ENCODE peak calls at places on chromosomes 4 and X, in four cellular contexts. I, J, S and M are unnamed samples.

GRCh38 chr4:186472948-186473347 is 82.4 kb downstream of the MTNR1A start:
- DNase-seq in I (no peak), J (peak), S (no peak), M (peak)

GRCh38 chr4:42925921-42926320 is 33.4 kb downstream of the GRXCR1 start:
- DNase-seq in I (no peak), J (no peak), S (no peak), M (no peak)

GRCh38 chr4:82500830-82501229 is 61.0 kb downstream of the TMEM150C start:
- DNase-seq in I (no peak), J (no peak), S (no peak), M (no peak)

GRCh38 chrX:15680401-15680800 is 15.8 kb upstream of the CLTRN start:
- DNase-seq in I (no peak), J (peak), S (no peak), M (no peak)

GRCh38 chr4:123706961-123707360 is 310.4 kb downstream of the SPRY1 start:
- DNase-seq in I (no peak), J (peak), S (no peak), M (no peak)

GRCh38 chrX:125293792-125294780 is 25.6 kb upstream of the TEX13C start:
- DNase-seq in I (no peak), J (no peak), S (no peak), M (no peak)

GRCh38 chr4:16229604-16230003 is 3.3 kb upstream of the TAPT1 start:
- DNase-seq in I (no peak), J (no peak), S (no peak), M (no peak)

GRCh38 chr4:78250500-78250899 is 193.4 kb downstream of the FRAS1 start:
- DNase-seq in I (no peak), J (no peak), S (no peak), M (no peak)

GRCh38 chr4:21749936-21750335 is 198.6 kb downstream of the KCNIP4 start:
- DNase-seq in I (no peak), J (no peak), S (no peak), M (no peak)

GRCh38 chr4:23903859-23904438 is 14.1 kb upstream of the PPARGC1A start:
- DNase-seq in I (no peak), J (no peak), S (peak), M (no peak)

GRCh38 chr4:121728798-121729226 is 32.0 kb upstream of the ANXA5 start:
- DNase-seq in I (no peak), J (peak), S (no peak), M (peak)

GRCh38 chrX:47483310-47484268 is 567 bp upstream of the ZNF41 start:
- DNase-seq in I (no peak), J (peak), S (no peak), M (peak)

GRCh38 chr4:156391297-156391653 is 437.6 kb upstream of the CTSO start:
- DNase-seq in I (no peak), J (no peak), S (no peak), M (no peak)

GRCh38 chr4:16890651-16891050 is 7.8 kb downstream of the LDB2 start:
- DNase-seq in I (no peak), J (no peak), S (no peak), M (no peak)

GRCh38 chrX:26651755-26652154 is 435.8 kb downstream of the MAGEB5 start:
- DNase-seq in I (no peak), J (no peak), S (no peak), M (no peak)

GRCh38 chr4:48333587-48333986 is 7.7 kb upstream of the SLAIN2 start:
- DNase-seq in I (no peak), J (peak), S (no peak), M (no peak)

GRCh38 chr4:16052939-16053338 is 30.9 kb downstream of the PROM1 start:
- DNase-seq in I (no peak), J (no peak), S (no peak), M (no peak)

GRCh38 chr4:7340553-7341433 is 93.9 kb downstream of the PSAPL1 start:
- DNase-seq in I (no peak), J (no peak), S (no peak), M (no peak)

GRCh38 chr4:4995103-4995761 is 24.0 kb downstream of the CYTL1 start:
- DNase-seq in I (no peak), J (peak), S (peak), M (peak)

GRCh38 chr4:61938250-61938846 is 738.2 kb downstream of the ADGRL3 start:
- DNase-seq in I (no peak), J (no peak), S (no peak), M (no peak)

GRCh38 chrX:143633530-143634372 is 2.1 kb downstream of the SLITRK4 start:
- DNase-seq in I (no peak), J (no peak), S (no peak), M (no peak)

GRCh38 chr4:110085131-110085530 is 113.3 kb downstream of the ELOVL6 start:
- DNase-seq in I (no peak), J (peak), S (peak), M (no peak)

GRCh38 chr4:1245481-1246051 is 3.4 kb downstream of the CTBP1 start:
- DNase-seq in I (no peak), J (no peak), S (no peak), M (no peak)

GRCh38 chr4:168516841-168517240 is 20.0 kb downstream of the PALLD start:
- DNase-seq in I (no peak), J (no peak), S (no peak), M (no peak)

GRCh38 chr4:118772149-118773081 is 63.5 kb downstream of the SEC24D start:
- DNase-seq in I (no peak), J (peak), S (no peak), M (peak)

GRCh38 chr4:93139118-93139517 is 689.4 kb upstream of the ATOH1 start:
- DNase-seq in I (no peak), J (no peak), S (no peak), M (no peak)

GRCh38 chr4:23882976-23883531 is 6.8 kb downstream of the PPARGC1A start:
- DNase-seq in I (no peak), J (no peak), S (no peak), M (no peak)

GRCh38 chrX:51420610-51421009 is 75.8 kb downstream of the NUDT11 start:
- DNase-seq in I (no peak), J (peak), S (no peak), M (peak)

GRCh38 chr4:138562544-138562961 is 320.4 kb upstream of the SLC7A11 start:
- DNase-seq in I (no peak), J (peak), S (no peak), M (no peak)

GRCh38 chr4:112145820-112146813 is 863 bp downstream of the FAM241A start:
- DNase-seq in I (peak), J (peak), S (peak), M (peak)

GRCh38 chrX:125287282-125287681 is 32.4 kb upstream of the TEX13C start:
- DNase-seq in I (no peak), J (no peak), S (no peak), M (no peak)

GRCh38 chr4:153207561-153207960 is 3.3 kb downstream of the TRIM2 start:
- DNase-seq in I (no peak), J (peak), S (peak), M (peak)